ENCODE peak calls at places on chromosomes 1 and 21, in seven cellular contexts. P is trophoblast cell; I is GM23248; S is ovary; F is PC-9; K is heart left ventricle; M is CD4-positive, alpha-beta memory T cell. W is an unnamed sample. For H3K4me1, the result is how much of the 10 kb centered on the place peaks cover.

GRCh38 chr21:15441999-15442398 is 287.8 kb upstream of the USP25 start:
- DNase-seq in M (no peak), K (no peak), F (no peak), I (no peak), S (no peak), P (no peak), W (no peak)

GRCh38 chr1:4219111-4219510 is 319.0 kb upstream of the C1orf174 start:
- DNase-seq in S (no peak), F (no peak), I (no peak), K (no peak), P (no peak), M (no peak), W (no peak)

GRCh38 chr1:55848906-55849305 is 633.7 kb upstream of the USP24 start:
- DNase-seq in S (no peak), P (peak), I (peak), F (no peak), M (no peak), K (no peak), W (no peak)

GRCh38 chr21:27569831-27570230 is 602.9 kb upstream of the ADAMTS5 start:
- DNase-seq in F (no peak), I (peak), K (no peak), M (no peak), P (peak), S (no peak), W (no peak)

GRCh38 chr1:225888289-225888897 is 553 bp downstream of the LEFTY1 start:
- DNase-seq in K (no peak), S (no peak), P (no peak), F (no peak), M (no peak), I (no peak), W (no peak)

GRCh38 chr1:200029624-200030074 is 2.1 kb downstream of the NR5A2 start:
- DNase-seq in F (peak), I (no peak), S (no peak), M (no peak), P (no peak), K (no peak), W (no peak)

GRCh38 chr1:114756949-114757454 is 782 bp downstream of the CSDE1 start:
- DNase-seq in K (no peak), F (peak), I (peak), M (no peak), S (peak), P (peak), W (peak)

GRCh38 chr1:153688736-153689328 is 10.3 kb downstream of the NPR1 start:
- DNase-seq in S (no peak), F (no peak), K (no peak), I (no peak), M (no peak), P (peak), W (no peak)

GRCh38 chr1:117121589-117122296 is at the start of gene TRIM45:
- DNase-seq in F (peak), M (peak), S (peak), K (peak), I (peak), P (peak), W (peak)

GRCh38 chr1:201016943-201017827 is 6.3 kb downstream of the KIF21B start:
- DNase-seq in M (no peak), F (no peak), S (no peak), I (no peak), K (no peak), P (no peak), W (no peak)

GRCh38 chr1:245184791-245185190 is 30.0 kb downstream of the KIF26B start:
- DNase-seq in M (no peak), K (no peak), S (no peak), I (no peak), P (no peak), F (no peak), W (no peak)

GRCh38 chr1:9580942-9581341 is 7.8 kb upstream of the TMEM201 start:
- DNase-seq in S (no peak), F (no peak), P (no peak), M (no peak), K (no peak), I (no peak), W (no peak)

GRCh38 chr21:46021978-46022544 is 40.5 kb downstream of the COL6A1 start:
- DNase-seq in K (no peak), S (peak), M (no peak), P (no peak), F (no peak), I (peak), W (no peak)

GRCh38 chr21:29082416-29082815 is 9.0 kb upstream of the CCT8 start:
- DNase-seq in M (no peak), S (no peak), F (no peak), I (no peak), P (no peak), K (no peak), W (no peak)

GRCh38 chr1:225746361-225747179 is 31.1 kb upstream of the SRP9 start:
- DNase-seq in S (peak), P (no peak), I (peak), F (peak), K (peak), M (no peak), W (peak)

GRCh38 chr1:11787251-11787803 is 18.4 kb downstream of the MTHFR start:
- DNase-seq in K (peak), F (peak), S (peak), P (peak), I (peak), M (no peak), W (no peak)

GRCh38 chr1:52552236-52552504 is 722 bp downstream of the TUT4 start:
- DNase-seq in S (peak), F (peak), I (peak), M (peak), P (peak), K (peak), W (peak)

GRCh38 chr1:80099713-80100112 is 1093.2 kb upstream of the ADGRL4 start:
- DNase-seq in F (no peak), M (no peak), I (no peak), K (no peak), P (no peak), S (no peak), W (no peak)

GRCh38 chr1:53893999-53894636 is at the start of gene DIO1:
- DNase-seq in P (no peak), K (no peak), M (no peak), S (no peak), F (no peak), I (no peak), W (no peak)

GRCh38 chr1:153548722-153549695 is at the start of gene S100A3:
- DNase-seq in P (peak), S (peak), F (peak), K (peak), I (peak), M (no peak), W (no peak)

GRCh38 chr1:110346690-110347089 is 7.5 kb downstream of the RBM15 start:
- DNase-seq in P (no peak), K (no peak), I (no peak), S (no peak), F (no peak), M (no peak), W (no peak)

GRCh38 chr1:113861641-113862040 is 9.9 kb downstream of the PTPN22 start:
- DNase-seq in I (no peak), F (no peak), K (no peak), P (no peak), M (no peak), S (no peak), W (no peak)

GRCh38 chr1:176471338-176472121 is 8.6 kb downstream of the PAPPA2 start:
- DNase-seq in P (no peak), I (no peak), F (no peak), K (no peak), M (no peak), S (no peak), W (no peak)

GRCh38 chr1:243732627-243733026 is 117.4 kb downstream of the AKT3 start:
- DNase-seq in F (no peak), S (no peak), P (no peak), I (no peak), K (no peak), M (no peak), W (no peak)

GRCh38 chr1:43835141-43836021 is 98.2 kb upstream of the ARTN start:
- DNase-seq in I (peak), F (peak), S (no peak), P (no peak), M (no peak), K (peak), W (no peak)

GRCh38 chr1:15723631-15724246 is 12.3 kb upstream of the SLC25A34 start:
- DNase-seq in K (no peak), M (no peak), S (no peak), F (no peak), I (no peak), P (peak), W (no peak)

GRCh38 chr1:10646347-10646861 is 150.0 kb downstream of the CASZ1 start:
- DNase-seq in F (no peak), M (no peak), K (peak), S (no peak), P (no peak), I (peak), W (peak)

GRCh38 chr1:110555807-110556470 is 37.0 kb upstream of the KCNA10 start:
- DNase-seq in K (peak), P (no peak), I (no peak), F (no peak), M (no peak), S (no peak), W (peak)

GRCh38 chr1:19433610-19433999 is 51.7 kb downstream of the CAPZB start:
- DNase-seq in M (no peak), F (no peak), I (peak), S (no peak), K (no peak), P (no peak), W (no peak)

GRCh38 chr1:243287652-243288051 is 31.8 kb downstream of the SDCCAG8 start:
- DNase-seq in M (no peak), F (no peak), S (no peak), P (no peak), I (peak), K (no peak), W (no peak)

GRCh38 chr1:203219934-203220333 is 9.5 kb downstream of the CHIT1 start:
- DNase-seq in M (no peak), I (no peak), P (no peak), F (no peak), S (no peak), K (no peak), W (no peak)

GRCh38 chr1:106700151-106700550 is 356.3 kb upstream of the PRMT6 start:
- DNase-seq in I (peak), P (no peak), S (no peak), K (no peak), M (no peak), F (no peak), W (no peak)

GRCh38 chr1:204471687-204472086 is 22.9 kb downstream of the PIK3C2B start:
- DNase-seq in I (no peak), S (no peak), P (no peak), M (no peak), K (no peak), F (no peak), W (no peak)
- H3K4me1 ChIP-seq in I (under half), S (under half), P (under half), M (under half), K (half or more), F (under half), W (under half)

GRCh38 chr1:179744401-179745130 is 1.5 kb downstream of the FAM163A start:
- DNase-seq in S (no peak), F (no peak), P (no peak), K (no peak), M (no peak), I (no peak), W (no peak)

GRCh38 chr1:179742291-179742690 is 800 bp upstream of the FAM163A start:
- DNase-seq in K (no peak), M (no peak), P (no peak), S (no peak), F (no peak), I (no peak), W (no peak)

GRCh38 chr1:179745131-179745611 is 2.1 kb downstream of the FAM163A start:
- DNase-seq in S (no peak), F (no peak), I (no peak), P (no peak), M (no peak), K (no peak), W (no peak)

GRCh38 chr1:179743679-179744400 is 749 bp downstream of the FAM163A start:
- DNase-seq in M (no peak), P (no peak), K (no peak), S (no peak), I (peak), F (no peak), W (no peak)

DNA sequence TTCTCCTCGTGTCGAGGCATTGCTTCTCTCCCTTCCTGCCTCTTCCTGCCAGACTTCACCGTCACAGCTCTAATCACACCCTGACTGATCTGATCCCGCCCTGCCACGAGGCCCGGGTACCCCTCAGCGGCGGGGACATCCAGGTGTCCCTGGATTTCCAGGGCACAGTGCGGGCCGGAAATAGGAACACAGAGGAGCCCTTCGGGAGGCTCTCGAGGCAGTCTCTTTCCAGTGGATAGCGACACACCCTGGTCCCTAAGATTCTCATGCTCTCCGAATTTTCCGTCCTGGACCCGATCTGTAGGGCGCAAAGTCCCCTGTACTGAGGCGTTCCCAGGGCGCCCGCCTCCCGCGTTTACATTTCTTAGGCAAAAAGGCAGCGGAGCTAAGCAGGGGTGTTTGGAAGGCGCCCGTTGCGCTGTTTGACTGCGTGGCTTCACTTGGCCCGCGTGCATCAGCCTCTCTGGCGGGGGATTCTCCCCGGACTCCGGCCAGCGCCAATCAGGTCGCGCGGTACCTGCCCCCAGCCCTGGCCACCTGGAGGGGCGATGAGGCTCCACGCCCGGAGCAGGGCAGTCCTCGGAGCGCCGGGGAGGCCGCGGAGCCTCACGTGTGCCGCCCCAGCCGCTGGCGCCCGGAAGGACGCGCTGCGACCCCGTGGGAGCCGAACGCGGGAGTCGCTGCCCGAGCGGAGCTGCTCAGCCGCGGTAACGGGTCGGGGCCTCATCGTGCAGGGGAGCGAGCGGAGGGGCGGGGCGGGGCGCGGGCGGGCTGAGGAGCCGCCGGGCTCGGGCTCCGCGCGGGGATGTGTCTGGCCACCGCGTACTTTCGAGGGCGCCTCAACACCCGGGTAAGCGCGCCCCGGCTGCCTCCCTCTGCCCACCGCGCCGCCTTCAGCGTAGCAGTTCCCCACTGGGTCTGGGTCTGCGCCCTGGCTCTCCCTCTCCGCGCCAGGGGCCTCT is at the start of gene FAM163A:
- DNase-seq in S (no peak), F (no peak), I (no peak), M (peak), K (no peak), P (no peak), W (no peak)
- H3K4me3 ChIP-seq in S (peak), F (no peak), I (peak), M (no peak), K (peak), P (peak), W (no peak)

GRCh38 chr1:175191654-175192053 is 922 bp downstream of the KIAA0040 start:
- DNase-seq in K (no peak), M (peak), F (no peak), P (no peak), I (peak), S (peak), W (peak)

GRCh38 chr1:175195281-175195680 is 2.7 kb upstream of the KIAA0040 start:
- DNase-seq in K (no peak), I (no peak), M (no peak), S (no peak), P (no peak), F (no peak), W (no peak)

GRCh38 chr1:175192630-175193338 is at the start of gene KIAA0040:
- DNase-seq in F (peak), K (peak), S (peak), P (peak), I (peak), M (peak), W (peak)

GRCh38 chr1:175192111-175192629 is 406 bp downstream of the KIAA0040 start:
- DNase-seq in P (peak), F (peak), S (peak), K (peak), I (peak), M (peak), W (peak)

GRCh38 chr1:175193339-175193950 is 869 bp upstream of the KIAA0040 start:
- DNase-seq in F (no peak), M (no peak), P (no peak), I (peak), K (peak), S (no peak), W (peak)
- H3K4me1 ChIP-seq in F (under half), M (under half), P (under half), I (under half), K (under half), S (under half), W (under half)

GRCh38 chr1:228142616-228143203 is 2.6 kb downstream of the GUK1 start:
- DNase-seq in K (peak), I (no peak), S (no peak), P (no peak), F (no peak), M (no peak), W (no peak)
- H3K4me3 ChIP-seq in K (peak), I (peak), S (no peak), P (peak), F (no peak), M (peak), W (no peak)

W was measured in mucosa of descending colon.